ENCODE peak calls at places on chromosomes 16 and 17, in ten cellular contexts. L, G, S, C, V, I, B, D, Q and A are unnamed samples.

GRCh38 chr17:45939398-45939797 is 45.0 kb downstream of the MAPT start:
- DNase-seq in L (no peak), G (no peak), S (no peak), C (no peak), V (no peak), I (no peak), B (no peak), D (no peak), Q (no peak), A (no peak)

GRCh38 chr16:22372882-22373661 is 1.3 kb downstream of the CDR2 start:
- DNase-seq in L (no peak), G (no peak), S (no peak), C (no peak), V (no peak), I (no peak), B (no peak), D (no peak), Q (no peak), A (no peak)

GRCh38 chr16:84518804-84519341 is 14.4 kb upstream of the MEAK7 start:
- DNase-seq in L (no peak), G (peak), S (no peak), C (no peak), V (no peak), I (peak), B (no peak), D (no peak), Q (peak), A (peak)

GRCh38 chr17:50347894-50348291 is 2.0 kb downstream of the XYLT2 start:
- DNase-seq in L (no peak), G (no peak), S (no peak), C (no peak), V (no peak), I (no peak), B (no peak), D (peak), Q (no peak), A (no peak)

GRCh38 chr17:5901731-5902660 is 168.2 kb upstream of the WSCD1 start:
- DNase-seq in L (no peak), G (no peak), S (no peak), C (no peak), V (no peak), I (no peak), B (no peak), D (no peak), Q (no peak), A (no peak)

GRCh38 chr17:81877569-81877968 is 6.4 kb upstream of the ARHGDIA start:
- DNase-seq in L (no peak), G (no peak), S (no peak), C (no peak), V (no peak), I (no peak), B (no peak), D (no peak), Q (no peak), A (no peak)

GRCh38 chr17:16352838-16353701 is at the start of gene CENPV:
- DNase-seq in L (peak), G (peak), S (peak), C (peak), V (peak), I (peak), B (no peak), D (peak), Q (peak), A (peak)

GRCh38 chr17:79714129-79714528 is 16.6 kb upstream of the ENPP7 start:
- DNase-seq in L (no peak), G (no peak), S (no peak), C (no peak), V (no peak), I (no peak), B (no peak), D (no peak), Q (no peak), A (no peak)

GRCh38 chr16:48347980-48348379 is 37.2 kb downstream of the SIAH1 start:
- DNase-seq in L (no peak), G (no peak), S (no peak), C (peak), V (no peak), I (no peak), B (peak), D (peak), Q (no peak), A (no peak)

GRCh38 chr17:57874058-57874419 is 24.2 kb upstream of the MRPS23 start:
- DNase-seq in L (no peak), G (no peak), S (no peak), C (no peak), V (no peak), I (no peak), B (no peak), D (no peak), Q (no peak), A (no peak)

GRCh38 chr17:74737299-74738050 is 419 bp downstream of the RAB37 start:
- DNase-seq in L (no peak), G (no peak), S (no peak), C (no peak), V (no peak), I (no peak), B (peak), D (peak), Q (no peak), A (no peak)

GRCh38 chr17:9973689-9974459 is 68.8 kb upstream of the RCVRN start:
- DNase-seq in L (no peak), G (no peak), S (no peak), C (no peak), V (no peak), I (no peak), B (no peak), D (no peak), Q (no peak), A (no peak)